ENCODE peak calls at places on chromosomes 16 and 17, in seven cellular contexts. H is kidney, J is breast epithelium, G is mammary epithelial cell, Z is HCT116, M is HFF-Myc, O is astrocyte of the spinal cord. E is an unnamed sample.

GRCh38 chr16:84391151-84391873 is 23.0 kb downstream of the ATP2C2 start:
- DNase-seq in M (no peak), G (no peak), J (no peak), O (peak), H (peak), Z (no peak), E (peak)

GRCh38 chr17:16515933-16516332 is 23.9 kb upstream of the LRRC75A start:
- DNase-seq in M (no peak), O (no peak), H (no peak), Z (no peak), G (no peak), J (no peak), E (no peak)

GRCh38 chr17:79033741-79034501 is 10.0 kb downstream of the C1QTNF1 start:
- DNase-seq in H (no peak), O (no peak), Z (no peak), M (no peak), G (peak), J (peak), E (peak)

GRCh38 chr17:18102640-18103039 is 5.9 kb upstream of the MYO15A start:
- DNase-seq in O (no peak), H (no peak), M (no peak), G (no peak), Z (no peak), J (no peak), E (no peak)

GRCh38 chr17:28267720-28268609 is 51.0 kb upstream of the TMEM97 start:
- DNase-seq in M (no peak), Z (no peak), J (peak), O (no peak), G (no peak), H (no peak), E (no peak)

GRCh38 chr17:77786740-77787505 is 171.6 kb upstream of the TNRC6C start:
- DNase-seq in M (no peak), G (no peak), Z (no peak), O (no peak), J (no peak), H (peak), E (no peak)

GRCh38 chr16:80689487-80689886 is 114.9 kb downstream of the CDYL2 start:
- DNase-seq in J (no peak), O (no peak), G (no peak), M (no peak), Z (no peak), H (no peak), E (no peak)

GRCh38 chr17:58337600-58338453 is 9.2 kb upstream of the TSPOAP1 start:
- DNase-seq in G (no peak), H (peak), M (peak), Z (no peak), O (peak), J (no peak), E (peak)

GRCh38 chr17:45823598-45823997 is 21.1 kb upstream of the SPPL2C start:
- DNase-seq in M (no peak), H (no peak), G (no peak), J (no peak), Z (no peak), O (no peak), E (no peak)

GRCh38 chr17:10151667-10152496 is 46.5 kb downstream of the GAS7 start:
- DNase-seq in O (no peak), H (no peak), J (no peak), Z (no peak), G (no peak), M (no peak), E (no peak)

GRCh38 chr16:89696598-89697128 is 4.8 kb downstream of the SPATA2L start:
- DNase-seq in Z (no peak), G (no peak), J (no peak), O (no peak), M (no peak), H (peak), E (peak)

GRCh38 chr16:8581923-8582580 is 8.3 kb downstream of the TMEM114 start:
- DNase-seq in O (peak), G (no peak), Z (no peak), M (no peak), H (no peak), J (no peak), E (peak)

GRCh38 chr17:1467898-1468492 is 12.0 kb upstream of the CRK start:
- DNase-seq in O (no peak), J (no peak), M (no peak), G (no peak), H (peak), Z (no peak), E (peak)

GRCh38 chr16:75097941-75098897 is 18.4 kb downstream of the LDHD start:
- DNase-seq in O (no peak), Z (no peak), M (no peak), H (peak), J (no peak), G (no peak), E (no peak)

GRCh38 chr16:11681977-11682654 is 13.9 kb downstream of the SNN start:
- DNase-seq in O (no peak), H (no peak), J (no peak), M (no peak), G (no peak), Z (no peak), E (no peak)

GRCh38 chr17:57956311-57957119 is 1.3 kb upstream of the CUEDC1 start:
- DNase-seq in Z (no peak), M (no peak), H (no peak), O (no peak), J (peak), G (no peak), E (no peak)

GRCh38 chr17:73834684-73835343 is 190.6 kb upstream of the SDK2 start:
- DNase-seq in O (no peak), G (no peak), M (no peak), H (peak), J (no peak), Z (no peak), E (no peak)
- H3K4me3 ChIP-seq in O (no peak), G (no peak), M (no peak), H (no peak), J (no peak), Z (no peak), E (no peak)

DNA sequence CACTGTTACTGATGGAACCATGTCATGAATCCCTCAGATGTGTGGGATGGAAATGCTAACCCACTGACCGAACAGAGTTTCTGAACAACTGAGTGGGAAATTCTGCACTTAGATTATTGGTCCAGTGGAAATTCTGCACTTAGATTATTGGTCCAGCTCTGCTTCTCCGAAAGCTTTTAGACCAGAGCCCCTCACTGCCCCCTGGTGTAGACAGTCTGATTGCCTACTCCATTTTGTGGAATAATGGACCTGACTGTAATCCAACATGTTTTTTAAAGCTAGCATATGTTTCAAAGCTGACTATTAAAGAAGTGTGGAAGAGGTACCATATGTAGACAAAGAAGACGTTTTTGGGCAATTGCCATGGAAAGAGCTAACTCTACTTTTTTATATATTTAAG is 50.3 kb upstream of the TBX2 start:
- DNase-seq in J (no peak), G (no peak), O (no peak), Z (no peak), M (no peak), H (no peak), E (peak)
- TF ChIP-seq CTCF in J (no peak), G (no peak), O (peak), Z (peak), M (peak), H (peak), E (peak)

DNA sequence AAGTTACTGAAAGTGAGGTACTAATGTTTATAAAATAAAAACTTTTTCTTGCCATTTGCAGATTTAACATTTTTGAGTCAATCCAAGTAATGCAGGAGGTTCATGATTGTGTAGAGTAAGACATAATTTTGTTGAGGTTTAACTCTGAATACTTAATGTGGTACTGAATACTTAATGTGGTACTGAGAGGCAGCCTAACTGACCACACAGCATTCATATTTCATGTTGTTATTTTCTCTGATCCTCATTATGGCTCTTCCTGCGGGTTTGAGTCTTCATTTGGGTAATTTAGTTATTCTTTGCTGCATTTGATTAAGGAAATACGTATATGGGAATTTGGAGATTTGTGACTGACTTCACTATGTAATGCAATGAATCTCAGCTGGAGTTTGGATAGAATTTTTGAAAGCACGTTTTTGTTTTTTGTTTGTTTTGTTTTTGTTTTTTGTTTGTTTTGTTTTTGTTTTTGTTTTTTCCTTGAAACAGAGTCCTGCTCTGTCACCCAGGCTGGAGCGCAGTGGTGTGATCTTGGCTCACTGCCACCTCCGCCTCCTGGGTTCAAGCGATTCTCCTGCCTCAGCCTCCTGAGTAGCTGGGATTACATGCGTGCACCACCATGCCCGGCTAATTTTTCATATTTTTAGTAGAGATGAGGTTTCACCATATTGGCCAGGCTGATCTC is 3.8 kb downstream of the SF3B3 start:
- DNase-seq in G (no peak), O (no peak), Z (no peak), H (no peak), J (no peak), M (no peak), E (no peak)
- H3K4me3 ChIP-seq in G (peak), O (no peak), Z (no peak), H (no peak), J (no peak), M (peak), E (no peak)

GRCh38 chr17:62778990-62779681 is 29.0 kb downstream of the MARCHF10 start:
- DNase-seq in O (peak), G (peak), M (peak), J (peak), H (peak), Z (peak), E (peak)

GRCh38 chr17:62781826-62782225 is 26.3 kb downstream of the MARCHF10 start:
- DNase-seq in M (no peak), O (no peak), H (no peak), Z (no peak), J (no peak), G (peak), E (peak)

GRCh38 chr17:62781356-62781755 is 26.8 kb downstream of the MARCHF10 start:
- DNase-seq in G (no peak), H (no peak), J (no peak), M (no peak), O (peak), Z (no peak), E (peak)

GRCh38 chr17:62780951-62781350 is 27.2 kb downstream of the MARCHF10 start:
- DNase-seq in H (no peak), Z (no peak), O (peak), G (no peak), J (no peak), M (no peak), E (peak)

GRCh38 chr17:62780273-62780672 is 27.8 kb downstream of the MARCHF10 start:
- DNase-seq in H (peak), Z (no peak), O (no peak), G (no peak), M (no peak), J (no peak), E (no peak)
- TF ChIP-seq CTCF in H (no peak), Z (no peak), O (no peak), G (no peak), M (no peak), J (no peak), E (no peak)

DNA sequence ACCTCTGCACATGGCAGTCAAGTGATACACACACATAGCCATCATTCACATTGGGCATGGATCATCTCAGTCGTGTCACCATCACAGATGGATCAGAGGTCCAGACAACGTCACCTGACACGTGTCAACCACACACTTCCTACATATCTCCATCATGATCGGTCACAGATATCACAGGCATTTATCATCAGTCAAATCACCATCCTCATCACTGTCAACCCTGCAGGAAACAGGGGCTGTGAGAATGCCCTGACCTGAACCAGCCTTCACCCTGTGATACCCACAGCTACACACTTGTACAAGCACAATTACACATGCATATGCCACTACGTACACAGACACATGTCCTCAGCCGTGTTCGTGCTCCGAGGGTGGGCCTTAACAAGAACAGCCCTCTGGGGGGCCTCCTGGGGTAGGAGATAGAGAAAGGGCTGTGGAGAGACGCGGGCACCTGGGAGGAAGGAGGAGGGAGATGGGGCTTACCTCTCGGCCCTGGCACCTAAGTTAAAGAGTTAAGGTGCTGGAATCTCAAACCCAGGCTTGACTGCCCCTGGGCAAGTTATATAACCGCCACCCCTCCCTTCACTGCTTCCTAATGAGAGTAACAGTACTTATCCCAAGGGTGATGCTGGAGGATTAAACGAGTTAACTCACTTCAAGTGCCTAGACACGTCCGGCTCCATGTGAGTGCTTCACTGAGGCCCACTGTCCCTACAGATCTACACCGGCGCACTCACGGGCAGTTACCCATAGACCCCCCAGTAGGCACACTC is 1.1 kb downstream of the SLC12A4 start:
- DNase-seq in G (peak), O (no peak), J (no peak), H (no peak), M (no peak), Z (no peak), E (peak)
- H3K4me3 ChIP-seq in G (peak), O (peak), J (peak), H (peak), M (peak), Z (peak), E (peak)

E was measured in choroid plexus epithelial cell.